ENCODE peak calls at places on chromosomes 5 and 9, in four cellular contexts. One of them, this sample, is unnamed. For H3K27me3, the result is how much of the 10 kb centered on the place peaks cover.

GRCh38 chr9:85212887-85213286 is 528.9 kb downstream of the AGTPBP1 start:
- DNase-seq in body of pancreas: no peak
- DNase-seq in hepatocyte: no peak
- DNase-seq in heart left ventricle: no peak
- DNase-seq in this sample: peak

GRCh38 chr9:86102626-86103025 is 3.3 kb upstream of the GOLM1 start:
- DNase-seq in hepatocyte: no peak
- DNase-seq in body of pancreas: no peak
- DNase-seq in heart left ventricle: no peak
- DNase-seq in this sample: no peak

GRCh38 chr5:39420482-39421145 is 4.2 kb downstream of the DAB2 start:
- DNase-seq in body of pancreas: peak
- DNase-seq in hepatocyte: peak
- DNase-seq in heart left ventricle: peak
- DNase-seq in this sample: no peak

GRCh38 chr9:10835791-10836463 is 223.1 kb upstream of the PTPRD start:
- DNase-seq in hepatocyte: no peak
- DNase-seq in heart left ventricle: no peak
- DNase-seq in body of pancreas: no peak
- DNase-seq in this sample: no peak

GRCh38 chr5:98157368-98157767 is 616.1 kb upstream of the RGMB start:
- DNase-seq in heart left ventricle: no peak
- DNase-seq in body of pancreas: no peak
- DNase-seq in hepatocyte: no peak
- DNase-seq in this sample: no peak

GRCh38 chr5:121378559-121379359 is 472.9 kb upstream of the FTMT start:
- DNase-seq in heart left ventricle: no peak
- DNase-seq in hepatocyte: no peak
- DNase-seq in body of pancreas: no peak
- DNase-seq in this sample: no peak

GRCh38 chr5:157290981-157291711 is 25.2 kb downstream of the CYFIP2 start:
- DNase-seq in body of pancreas: peak
- DNase-seq in heart left ventricle: no peak
- DNase-seq in hepatocyte: peak
- DNase-seq in this sample: no peak

GRCh38 chr9:78369644-78370219 is 72.8 kb downstream of the PSAT1 start:
- DNase-seq in hepatocyte: peak
- DNase-seq in heart left ventricle: peak
- DNase-seq in body of pancreas: peak
- DNase-seq in this sample: peak

GRCh38 chr9:23434654-23435053 is 391.4 kb downstream of the ELAVL2 start:
- DNase-seq in hepatocyte: no peak
- DNase-seq in heart left ventricle: no peak
- DNase-seq in body of pancreas: no peak
- DNase-seq in this sample: no peak

GRCh38 chr5:997711-998110 is 10.9 kb upstream of the NKD2 start:
- DNase-seq in body of pancreas: no peak
- DNase-seq in hepatocyte: no peak
- DNase-seq in heart left ventricle: peak
- DNase-seq in this sample: no peak

GRCh38 chr5:111548992-111549649 is 36.8 kb upstream of the STARD4 start:
- DNase-seq in body of pancreas: peak
- DNase-seq in heart left ventricle: no peak
- DNase-seq in hepatocyte: no peak
- DNase-seq in this sample: peak

GRCh38 chr5:151596839-151597539 is 5.9 kb upstream of the FAT2 start:
- DNase-seq in body of pancreas: no peak
- DNase-seq in hepatocyte: peak
- DNase-seq in heart left ventricle: no peak
- DNase-seq in this sample: no peak

GRCh38 chr9:91724609-91725505 is 225.2 kb downstream of the ROR2 start:
- DNase-seq in heart left ventricle: no peak
- DNase-seq in body of pancreas: no peak
- DNase-seq in hepatocyte: no peak
- DNase-seq in this sample: no peak
- TF ChIP-seq CTCF in heart left ventricle: no peak
- TF ChIP-seq CTCF in body of pancreas: no peak
- TF ChIP-seq CTCF in hepatocyte: no peak
- TF ChIP-seq CTCF in this sample: no peak

DNA sequence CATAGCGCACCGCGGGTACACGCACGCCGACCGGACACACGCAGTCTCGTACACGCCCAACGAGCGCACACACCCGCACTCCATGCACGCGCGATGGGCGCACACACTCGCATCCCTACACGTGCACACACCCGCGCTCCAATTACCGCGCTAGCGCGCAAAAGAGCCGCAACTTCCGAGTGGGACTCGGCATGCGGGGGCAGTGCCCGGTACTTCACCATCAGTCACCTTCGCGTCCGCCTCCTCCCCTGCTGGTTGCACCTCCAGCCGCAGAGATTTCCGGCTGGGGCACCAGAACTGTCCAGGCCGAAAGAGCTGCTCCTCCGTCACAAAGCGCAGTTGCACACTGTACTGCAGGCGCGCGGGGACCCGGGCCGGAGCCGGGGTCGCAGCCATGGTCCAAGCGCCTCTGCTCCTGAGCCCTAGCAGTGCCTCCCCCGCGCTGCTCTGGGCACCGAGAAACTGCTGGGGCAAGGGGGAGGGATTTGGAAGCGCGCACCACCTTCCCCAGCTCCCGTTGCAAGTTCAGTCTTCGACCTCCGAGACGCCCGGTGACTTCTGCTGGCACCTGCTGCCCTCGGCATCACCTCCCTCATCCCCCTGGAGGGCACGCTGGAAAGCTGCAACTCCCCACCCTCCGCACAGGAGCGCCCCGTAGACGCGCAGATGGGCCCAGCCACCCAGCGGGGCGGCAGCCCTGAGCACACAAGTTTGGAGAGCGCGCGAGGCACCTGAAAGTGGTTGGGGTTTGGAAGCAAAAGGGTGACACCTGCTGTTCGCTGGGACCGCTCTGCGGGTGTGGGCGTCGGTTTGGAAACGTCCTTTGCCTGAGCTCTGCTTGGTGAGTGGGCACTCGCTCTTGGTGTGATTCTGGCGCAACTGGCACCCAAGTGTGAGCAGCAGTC is 337.4 kb upstream of the PUM3 start:
- DNase-seq in body of pancreas: peak
- DNase-seq in hepatocyte: peak
- DNase-seq in heart left ventricle: no peak
- DNase-seq in this sample: peak
- H3K4me3 ChIP-seq in body of pancreas: no peak
- H3K4me3 ChIP-seq in hepatocyte: no peak
- H3K4me3 ChIP-seq in heart left ventricle: peak
- H3K4me3 ChIP-seq in this sample: peak

GRCh38 chr5:36769129-36769528 is 107.4 kb upstream of the NIPBL start:
- DNase-seq in body of pancreas: no peak
- DNase-seq in hepatocyte: no peak
- DNase-seq in heart left ventricle: no peak
- DNase-seq in this sample: no peak

GRCh38 chr5:36759117-36759516 is 117.5 kb upstream of the NIPBL start:
- DNase-seq in hepatocyte: no peak
- DNase-seq in heart left ventricle: no peak
- DNase-seq in body of pancreas: no peak
- DNase-seq in this sample: no peak

GRCh38 chr5:36768450-36768849 is 108.1 kb upstream of the NIPBL start:
- DNase-seq in body of pancreas: no peak
- DNase-seq in hepatocyte: no peak
- DNase-seq in heart left ventricle: no peak
- DNase-seq in this sample: no peak

GRCh38 chr5:36763454-36763853 is 113.1 kb upstream of the NIPBL start:
- DNase-seq in hepatocyte: no peak
- DNase-seq in heart left ventricle: no peak
- DNase-seq in body of pancreas: no peak
- DNase-seq in this sample: no peak
- H3K27me3 ChIP-seq in hepatocyte: under half
- H3K27me3 ChIP-seq in heart left ventricle: under half
- H3K27me3 ChIP-seq in body of pancreas: under half
- H3K27me3 ChIP-seq in this sample: under half

GRCh38 chr9:130847306-130848217 is 12.5 kb downstream of the ABL1 start:
- DNase-seq in hepatocyte: peak
- DNase-seq in body of pancreas: peak
- DNase-seq in heart left ventricle: peak
- DNase-seq in this sample: peak

GRCh38 chr9:130852801-130853200 is 17.7 kb downstream of the ABL1 start:
- DNase-seq in heart left ventricle: no peak
- DNase-seq in body of pancreas: no peak
- DNase-seq in hepatocyte: no peak
- DNase-seq in this sample: no peak

GRCh38 chr9:130845901-130846381 is 10.9 kb downstream of the ABL1 start:
- DNase-seq in hepatocyte: peak
- DNase-seq in heart left ventricle: peak
- DNase-seq in body of pancreas: no peak
- DNase-seq in this sample: peak

GRCh38 chr9:130846487-130847305 is 11.6 kb downstream of the ABL1 start:
- DNase-seq in heart left ventricle: peak
- DNase-seq in body of pancreas: peak
- DNase-seq in hepatocyte: no peak
- DNase-seq in this sample: peak

GRCh38 chr9:130849356-130849755 is 14.3 kb downstream of the ABL1 start:
- DNase-seq in heart left ventricle: no peak
- DNase-seq in hepatocyte: no peak
- DNase-seq in body of pancreas: no peak
- DNase-seq in this sample: no peak
- TF ChIP-seq CTCF in heart left ventricle: no peak
- TF ChIP-seq CTCF in hepatocyte: no peak
- TF ChIP-seq CTCF in body of pancreas: no peak
- TF ChIP-seq CTCF in this sample: no peak

GRCh38 chr5:124832510-124832909 is 86.1 kb upstream of the ZNF608 start:
- DNase-seq in body of pancreas: no peak
- DNase-seq in hepatocyte: no peak
- DNase-seq in heart left ventricle: no peak
- DNase-seq in this sample: no peak
- H3K4me3 ChIP-seq in body of pancreas: no peak
- H3K4me3 ChIP-seq in hepatocyte: no peak
- H3K4me3 ChIP-seq in heart left ventricle: no peak
- H3K4me3 ChIP-seq in this sample: no peak

GRCh38 chr9:88502552-88503034 is 32.4 kb upstream of the NXNL2 start:
- DNase-seq in body of pancreas: no peak
- DNase-seq in hepatocyte: peak
- DNase-seq in heart left ventricle: no peak
- DNase-seq in this sample: no peak

GRCh38 chr9:88494983-88495721 is 39.8 kb upstream of the NXNL2 start:
- DNase-seq in body of pancreas: no peak
- DNase-seq in heart left ventricle: no peak
- DNase-seq in hepatocyte: no peak
- DNase-seq in this sample: no peak

GRCh38 chr9:88501086-88501485 is 33.9 kb upstream of the NXNL2 start:
- DNase-seq in hepatocyte: no peak
- DNase-seq in body of pancreas: no peak
- DNase-seq in heart left ventricle: no peak
- DNase-seq in this sample: no peak

GRCh38 chr9:88498880-88499279 is 36.1 kb upstream of the NXNL2 start:
- DNase-seq in hepatocyte: no peak
- DNase-seq in body of pancreas: no peak
- DNase-seq in heart left ventricle: no peak
- DNase-seq in this sample: no peak

GRCh38 chr9:88497224-88497623 is 37.8 kb upstream of the NXNL2 start:
- DNase-seq in heart left ventricle: no peak
- DNase-seq in hepatocyte: no peak
- DNase-seq in body of pancreas: no peak
- DNase-seq in this sample: no peak
- H3K27me3 ChIP-seq in heart left ventricle: under half
- H3K27me3 ChIP-seq in hepatocyte: under half
- H3K27me3 ChIP-seq in body of pancreas: under half
- H3K27me3 ChIP-seq in this sample: under half

DNA sequence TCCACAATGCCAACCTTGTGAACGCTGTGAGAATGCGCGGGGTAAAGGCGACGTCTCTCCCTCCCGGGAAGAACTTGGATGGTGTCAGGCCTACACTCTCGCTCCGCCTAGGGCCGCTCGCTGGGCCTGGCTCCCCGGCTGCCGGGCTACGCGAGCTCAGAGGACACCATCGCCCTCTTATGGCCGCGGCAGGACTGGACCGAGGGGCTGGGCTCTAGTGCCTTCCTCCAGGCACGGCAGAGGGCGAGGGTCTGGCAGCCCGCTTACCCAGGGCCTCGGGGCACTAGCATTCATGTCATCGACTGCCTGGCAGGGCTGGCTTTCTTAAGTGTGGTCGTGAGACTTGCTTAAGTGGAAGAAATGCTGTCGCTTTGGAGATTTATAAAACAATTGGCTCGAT is 1.2 kb upstream of the EXOSC2 start:
- DNase-seq in heart left ventricle: no peak
- DNase-seq in hepatocyte: peak
- DNase-seq in body of pancreas: no peak
- DNase-seq in this sample: no peak
- TF ChIP-seq CTCF in heart left ventricle: no peak
- TF ChIP-seq CTCF in hepatocyte: peak
- TF ChIP-seq CTCF in body of pancreas: no peak
- TF ChIP-seq CTCF in this sample: peak

GRCh38 chr5:126450895-126451294 is 27.7 kb downstream of the GRAMD2B start:
- DNase-seq in body of pancreas: no peak
- DNase-seq in heart left ventricle: no peak
- DNase-seq in hepatocyte: no peak
- DNase-seq in this sample: no peak

GRCh38 chr5:126450388-126450787 is 27.2 kb downstream of the GRAMD2B start:
- DNase-seq in body of pancreas: no peak
- DNase-seq in hepatocyte: no peak
- DNase-seq in heart left ventricle: no peak
- DNase-seq in this sample: peak

GRCh38 chr5:126448720-126449119 is 25.5 kb downstream of the GRAMD2B start:
- DNase-seq in hepatocyte: no peak
- DNase-seq in heart left ventricle: no peak
- DNase-seq in body of pancreas: no peak
- DNase-seq in this sample: no peak

GRCh38 chr5:126452477-126452876 is 29.3 kb downstream of the GRAMD2B start:
- DNase-seq in body of pancreas: no peak
- DNase-seq in heart left ventricle: no peak
- DNase-seq in hepatocyte: no peak
- DNase-seq in this sample: peak

GRCh38 chr5:126449751-126450271 is 26.6 kb downstream of the GRAMD2B start:
- DNase-seq in hepatocyte: no peak
- DNase-seq in heart left ventricle: peak
- DNase-seq in body of pancreas: no peak
- DNase-seq in this sample: peak
- H3K4me3 ChIP-seq in hepatocyte: no peak
- H3K4me3 ChIP-seq in heart left ventricle: no peak
- H3K4me3 ChIP-seq in body of pancreas: no peak
- H3K4me3 ChIP-seq in this sample: peak

DNA sequence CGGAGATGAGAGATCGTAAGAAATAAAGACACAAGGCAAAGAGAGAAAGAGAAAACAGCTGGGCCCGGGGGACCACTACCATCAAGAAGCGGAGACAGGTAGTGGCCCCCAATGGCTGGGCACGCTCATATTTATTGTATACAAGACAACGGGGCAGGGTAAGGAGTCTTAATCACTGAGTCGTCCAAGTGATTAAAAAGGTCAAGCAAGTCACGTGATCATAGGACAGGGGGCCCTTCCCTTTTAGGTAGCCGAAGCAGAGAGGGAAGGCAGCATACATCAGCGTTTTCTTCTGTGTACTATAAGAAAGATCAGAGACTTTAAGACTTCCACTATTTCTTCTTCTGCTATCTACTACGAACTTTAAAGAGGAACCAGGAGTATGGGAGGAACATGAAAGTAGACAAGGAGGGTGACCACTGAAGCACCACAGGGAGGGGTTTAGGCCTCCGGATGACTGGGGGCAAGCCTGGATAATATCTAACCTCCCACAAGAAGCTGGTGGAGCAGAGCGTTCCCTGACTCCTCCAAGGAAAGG is 24.6 kb upstream of the QSOX2 start:
- DNase-seq in hepatocyte: no peak
- DNase-seq in heart left ventricle: no peak
- DNase-seq in body of pancreas: no peak
- DNase-seq in this sample: no peak
- H3K27me3 ChIP-seq in hepatocyte: under half
- H3K27me3 ChIP-seq in heart left ventricle: under half
- H3K27me3 ChIP-seq in body of pancreas: under half
- H3K27me3 ChIP-seq in this sample: under half